ENCODE peak calls at places on chromosomes 4 and X, in four cellular contexts. One of them, this sample, is unnamed.

GRCh38 chr4:94595880-94596483 is 144.2 kb downstream of the PDLIM5 start:
- DNase-seq in neural crest cell: no peak
- DNase-seq in breast epithelium: no peak
- DNase-seq in HFF-Myc: peak
- DNase-seq in this sample: no peak

GRCh38 chr4:3257691-3258482 is 8.9 kb downstream of the MSANTD1 start:
- DNase-seq in neural crest cell: no peak
- DNase-seq in breast epithelium: peak
- DNase-seq in HFF-Myc: no peak
- DNase-seq in this sample: peak

GRCh38 chr4:173040200-173040599 is 128.4 kb upstream of the GALNT7 start:
- DNase-seq in neural crest cell: no peak
- DNase-seq in breast epithelium: no peak
- DNase-seq in HFF-Myc: no peak
- DNase-seq in this sample: no peak

GRCh38 chrX:110417128-110417527 is 58.5 kb downstream of the RTL9 start:
- DNase-seq in neural crest cell: no peak
- DNase-seq in breast epithelium: no peak
- DNase-seq in HFF-Myc: no peak
- DNase-seq in this sample: no peak

GRCh38 chr4:170580651-170581050 is 490.9 kb upstream of the AADAT start:
- DNase-seq in neural crest cell: no peak
- DNase-seq in breast epithelium: no peak
- DNase-seq in HFF-Myc: no peak
- DNase-seq in this sample: no peak

GRCh38 chr4:87657525-87657924 is 7.4 kb downstream of the DMP1 start:
- DNase-seq in neural crest cell: no peak
- DNase-seq in breast epithelium: no peak
- DNase-seq in HFF-Myc: peak
- DNase-seq in this sample: no peak

GRCh38 chr4:155592568-155593343 is 73.9 kb upstream of the GUCY1A1 start:
- DNase-seq in neural crest cell: no peak
- DNase-seq in breast epithelium: no peak
- DNase-seq in HFF-Myc: no peak
- DNase-seq in this sample: no peak

GRCh38 chr4:186260117-186260503 is 5.9 kb upstream of the F11 start:
- DNase-seq in neural crest cell: no peak
- DNase-seq in breast epithelium: no peak
- DNase-seq in HFF-Myc: no peak
- DNase-seq in this sample: no peak

GRCh38 chr4:186557486-186557885 is 2.1 kb upstream of the MTNR1A start:
- DNase-seq in neural crest cell: no peak
- DNase-seq in breast epithelium: no peak
- DNase-seq in HFF-Myc: no peak
- DNase-seq in this sample: no peak

GRCh38 chr4:185139736-185140135 is 3.3 kb upstream of the SLC25A4 start:
- DNase-seq in neural crest cell: no peak
- DNase-seq in breast epithelium: no peak
- DNase-seq in HFF-Myc: no peak
- DNase-seq in this sample: no peak

GRCh38 chr4:17781072-17781830 is at the start of gene FAM184B:
- DNase-seq in neural crest cell: peak
- DNase-seq in breast epithelium: no peak
- DNase-seq in HFF-Myc: no peak
- DNase-seq in this sample: no peak

GRCh38 chrX:153226344-153227190 is 47.5 kb downstream of the MAGEA1 start:
- DNase-seq in neural crest cell: peak
- DNase-seq in breast epithelium: no peak
- DNase-seq in HFF-Myc: peak
- DNase-seq in this sample: peak

GRCh38 chrX:155534800-155535199 is 76.4 kb upstream of the F8A3 start:
- DNase-seq in neural crest cell: no peak
- DNase-seq in breast epithelium: no peak
- DNase-seq in HFF-Myc: no peak
- DNase-seq in this sample: no peak

GRCh38 chr4:101339332-101339731 is 8.0 kb downstream of the PPP3CA start:
- DNase-seq in neural crest cell: no peak
- DNase-seq in breast epithelium: no peak
- DNase-seq in HFF-Myc: no peak
- DNase-seq in this sample: no peak

GRCh38 chrX:85029043-85029442 is 25.4 kb downstream of the APOOL start:
- DNase-seq in neural crest cell: no peak
- DNase-seq in breast epithelium: no peak
- DNase-seq in HFF-Myc: no peak
- DNase-seq in this sample: no peak

GRCh38 chr4:99165978-99166377 is 21.9 kb upstream of the ADH4 start:
- DNase-seq in neural crest cell: no peak
- DNase-seq in breast epithelium: no peak
- DNase-seq in HFF-Myc: no peak
- DNase-seq in this sample: no peak

GRCh38 chr4:184453402-184454160 is 20.8 kb downstream of the IRF2 start:
- DNase-seq in neural crest cell: no peak
- DNase-seq in breast epithelium: no peak
- DNase-seq in HFF-Myc: peak
- DNase-seq in this sample: no peak

DNA sequence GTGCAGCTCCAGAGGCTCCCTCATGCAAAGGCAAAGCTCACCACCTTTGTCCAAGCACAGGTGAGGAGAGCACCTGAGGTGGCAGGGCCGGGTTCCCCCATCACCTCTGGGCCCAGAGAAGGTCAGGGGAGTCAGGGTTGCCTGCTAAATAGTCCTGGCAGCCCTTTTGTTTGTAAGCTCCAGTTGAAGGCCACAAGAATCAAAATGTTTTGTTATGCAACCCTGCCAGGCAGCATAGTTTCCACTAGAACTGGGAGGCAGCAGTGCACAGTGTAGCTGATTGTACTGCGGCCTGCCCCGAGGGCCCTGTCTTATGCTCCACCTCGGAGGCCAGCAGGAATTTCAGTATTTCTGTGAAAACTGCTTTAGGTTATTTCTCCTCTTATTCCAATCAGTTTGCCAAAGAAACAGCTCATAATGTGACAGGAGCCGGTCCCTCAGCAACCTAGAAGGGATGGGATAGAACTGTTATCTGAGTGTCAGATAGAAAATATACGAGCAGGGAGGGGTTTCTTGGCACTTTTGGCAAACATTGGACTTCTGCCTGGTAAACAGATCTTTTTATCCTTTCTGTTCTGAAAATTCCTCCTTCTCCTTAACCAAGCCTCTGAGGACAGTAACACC is 93.7 kb downstream of the LNX1 start:
- DNase-seq in neural crest cell: peak
- DNase-seq in breast epithelium: no peak
- DNase-seq in HFF-Myc: no peak
- DNase-seq in this sample: no peak
- TF ChIP-seq CTCF in neural crest cell: no peak
- TF ChIP-seq CTCF in breast epithelium: no peak
- TF ChIP-seq CTCF in HFF-Myc: no peak
- TF ChIP-seq CTCF in this sample: no peak

GRCh38 chr4:509374-509676 is 10.3 kb downstream of the PIGG start:
- DNase-seq in neural crest cell: no peak
- DNase-seq in breast epithelium: no peak
- DNase-seq in HFF-Myc: no peak
- DNase-seq in this sample: no peak

GRCh38 chr4:517061-517805 is 18.2 kb downstream of the PIGG start:
- DNase-seq in neural crest cell: no peak
- DNase-seq in breast epithelium: no peak
- DNase-seq in HFF-Myc: no peak
- DNase-seq in this sample: no peak

GRCh38 chr4:517806-518070 is 18.7 kb downstream of the PIGG start:
- DNase-seq in neural crest cell: no peak
- DNase-seq in breast epithelium: no peak
- DNase-seq in HFF-Myc: no peak
- DNase-seq in this sample: no peak

GRCh38 chr4:515251-515650 is 16.2 kb downstream of the PIGG start:
- DNase-seq in neural crest cell: no peak
- DNase-seq in breast epithelium: no peak
- DNase-seq in HFF-Myc: no peak
- DNase-seq in this sample: no peak

DNA sequence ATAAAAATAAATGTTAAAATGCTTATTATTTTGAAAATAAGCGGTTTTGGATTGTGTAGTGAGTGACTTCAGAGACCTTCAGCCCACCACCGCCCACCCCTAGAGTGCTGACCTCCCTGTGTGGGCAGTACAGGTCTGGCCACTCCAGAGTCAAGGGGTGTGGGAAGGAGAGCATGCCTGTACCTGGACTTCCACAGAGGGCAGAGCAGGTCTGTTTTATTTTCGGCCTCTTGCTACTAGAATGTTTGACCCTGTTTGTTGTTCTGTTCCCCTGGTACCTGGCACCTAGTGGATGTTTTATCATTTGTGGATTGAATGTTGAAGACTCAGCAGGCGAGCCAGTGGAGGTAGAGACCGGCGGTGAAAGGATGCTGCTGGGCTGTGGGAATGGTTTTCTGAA is 14.3 kb downstream of the PIGG start:
- DNase-seq in neural crest cell: no peak
- DNase-seq in breast epithelium: no peak
- DNase-seq in HFF-Myc: no peak
- DNase-seq in this sample: no peak
- TF ChIP-seq CTCF in neural crest cell: no peak
- TF ChIP-seq CTCF in breast epithelium: no peak
- TF ChIP-seq CTCF in HFF-Myc: no peak
- TF ChIP-seq CTCF in this sample: no peak

GRCh38 chrX:17839269-17839668 is 21.8 kb downstream of the RAI2 start:
- DNase-seq in neural crest cell: no peak
- DNase-seq in breast epithelium: no peak
- DNase-seq in HFF-Myc: no peak
- DNase-seq in this sample: no peak
- TF ChIP-seq CTCF in neural crest cell: no peak
- TF ChIP-seq CTCF in breast epithelium: no peak
- TF ChIP-seq CTCF in HFF-Myc: no peak
- TF ChIP-seq CTCF in this sample: no peak

GRCh38 chrX:45628041-45628440 is 427.4 kb upstream of the DIPK2B start:
- DNase-seq in neural crest cell: no peak
- DNase-seq in breast epithelium: no peak
- DNase-seq in HFF-Myc: no peak
- DNase-seq in this sample: no peak

GRCh38 chrX:45630078-45630477 is 429.4 kb upstream of the DIPK2B start:
- DNase-seq in neural crest cell: no peak
- DNase-seq in breast epithelium: no peak
- DNase-seq in HFF-Myc: no peak
- DNase-seq in this sample: no peak

GRCh38 chrX:45633419-45633818 is 432.7 kb upstream of the DIPK2B start:
- DNase-seq in neural crest cell: no peak
- DNase-seq in breast epithelium: no peak
- DNase-seq in HFF-Myc: no peak
- DNase-seq in this sample: no peak

GRCh38 chrX:45632506-45632905 is 431.8 kb upstream of the DIPK2B start:
- DNase-seq in neural crest cell: no peak
- DNase-seq in breast epithelium: no peak
- DNase-seq in HFF-Myc: no peak
- DNase-seq in this sample: no peak
- TF ChIP-seq CTCF in neural crest cell: no peak
- TF ChIP-seq CTCF in breast epithelium: no peak
- TF ChIP-seq CTCF in HFF-Myc: no peak
- TF ChIP-seq CTCF in this sample: no peak

DNA sequence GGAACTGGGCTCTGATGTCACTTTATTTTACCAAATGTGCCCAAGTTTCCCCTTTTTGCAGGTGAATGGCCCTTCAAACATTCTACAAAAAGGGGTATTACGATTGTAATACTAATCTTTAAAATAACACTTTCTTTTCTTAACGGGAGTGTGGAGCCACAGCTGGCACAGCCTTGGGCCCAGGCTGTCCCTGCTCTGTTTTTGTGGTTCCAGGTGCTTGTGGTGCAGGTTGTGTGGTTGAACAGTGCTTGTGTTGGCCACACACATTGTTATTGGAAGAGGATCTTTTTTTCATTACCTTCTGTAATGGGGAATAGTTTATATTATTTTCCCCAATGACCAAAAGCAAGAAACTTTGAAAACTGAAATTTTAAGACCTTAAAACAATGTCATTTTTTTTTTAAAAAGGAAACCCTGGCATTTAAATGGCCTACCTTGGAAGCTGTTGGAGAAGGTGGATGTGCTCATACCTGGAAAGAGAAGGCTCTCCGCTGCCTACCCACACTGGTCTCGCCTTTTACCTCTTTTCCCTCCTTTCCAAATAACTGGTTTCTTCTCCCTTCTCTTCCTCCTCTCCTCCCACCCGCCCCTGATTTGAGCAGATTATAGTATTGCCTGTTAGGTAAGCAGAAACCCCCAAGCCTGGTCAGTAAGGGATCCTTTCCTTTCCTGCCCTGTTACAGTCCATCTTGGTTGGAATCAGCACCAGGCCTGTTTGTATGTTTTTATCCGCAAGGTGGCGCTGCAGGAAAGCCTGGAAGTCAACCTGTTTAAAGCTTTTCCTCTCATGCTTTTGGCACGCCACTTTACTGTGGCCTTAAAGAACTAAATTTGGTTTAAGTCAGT is 28.6 kb downstream of the HADH start:
- DNase-seq in neural crest cell: peak
- DNase-seq in breast epithelium: peak
- DNase-seq in HFF-Myc: peak
- DNase-seq in this sample: peak
- TF ChIP-seq CTCF in neural crest cell: peak
- TF ChIP-seq CTCF in breast epithelium: peak
- TF ChIP-seq CTCF in HFF-Myc: peak
- TF ChIP-seq CTCF in this sample: peak

GRCh38 chr4:13171292-13172057 is 312.7 kb downstream of the RAB28 start:
- DNase-seq in neural crest cell: no peak
- DNase-seq in breast epithelium: no peak
- DNase-seq in HFF-Myc: no peak
- DNase-seq in this sample: no peak
- TF ChIP-seq CTCF in neural crest cell: no peak
- TF ChIP-seq CTCF in breast epithelium: no peak
- TF ChIP-seq CTCF in HFF-Myc: no peak
- TF ChIP-seq CTCF in this sample: no peak

GRCh38 chr4:121654738-121655137 is 42.0 kb downstream of the ANXA5 start:
- DNase-seq in neural crest cell: no peak
- DNase-seq in breast epithelium: no peak
- DNase-seq in HFF-Myc: no peak
- DNase-seq in this sample: no peak

GRCh38 chr4:121655320-121656268 is 41.2 kb downstream of the ANXA5 start:
- DNase-seq in neural crest cell: no peak
- DNase-seq in breast epithelium: no peak
- DNase-seq in HFF-Myc: no peak
- DNase-seq in this sample: no peak

GRCh38 chr4:121653986-121654385 is 42.8 kb downstream of the ANXA5 start:
- DNase-seq in neural crest cell: no peak
- DNase-seq in breast epithelium: no peak
- DNase-seq in HFF-Myc: no peak
- DNase-seq in this sample: no peak

GRCh38 chr4:121658125-121658524 is 38.7 kb downstream of the ANXA5 start:
- DNase-seq in neural crest cell: no peak
- DNase-seq in breast epithelium: no peak
- DNase-seq in HFF-Myc: no peak
- DNase-seq in this sample: no peak

DNA sequence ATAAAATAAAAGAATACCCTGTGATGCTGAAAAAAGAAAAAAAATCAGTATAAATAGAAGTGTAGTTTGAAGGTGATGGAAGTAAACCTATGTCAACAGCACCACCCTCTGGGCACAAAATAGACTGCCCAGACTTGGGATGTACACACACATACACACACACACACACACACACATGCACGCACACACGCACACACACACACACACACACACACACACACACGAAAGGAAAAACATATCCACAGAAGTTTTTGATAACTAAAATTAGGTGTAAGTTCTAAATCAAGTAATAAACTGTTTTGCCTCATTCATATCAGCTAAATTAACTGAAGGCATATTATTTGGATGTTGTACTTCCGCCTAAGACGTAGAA is 40.5 kb downstream of the ANXA5 start:
- DNase-seq in neural crest cell: peak
- DNase-seq in breast epithelium: no peak
- DNase-seq in HFF-Myc: peak
- DNase-seq in this sample: no peak
- TF ChIP-seq CTCF in neural crest cell: peak
- TF ChIP-seq CTCF in breast epithelium: peak
- TF ChIP-seq CTCF in HFF-Myc: peak
- TF ChIP-seq CTCF in this sample: no peak

This sample was measured in omental fat pad.